ENCODE peak calls at places on chromosome 9, in five cellular contexts. O is Panc1, Z is mucosa of descending colon, M is naive B cell, T is upper lobe of right lung. D is an unnamed sample.

GRCh38 chr9:130451509-130452388 is 7.0 kb downstream of the ASS1 start:
- ATAC-seq in T (peak; percentile 78), O (peak; percentile 68), Z (peak; percentile 71), M (no peak), D (peak; percentile 55)

GRCh38 chr9:27395484-27395921 is 98.6 kb upstream of the EQTN start:
- ATAC-seq in T (no peak), Z (peak; percentile 21), O (no peak), M (no peak), D (no peak)

GRCh38 chr9:107945493-107945892 is 455.9 kb upstream of the KLF4 start:
- ATAC-seq in M (no peak), Z (no peak), O (no peak), T (no peak), D (no peak)

GRCh38 chr9:69364510-69365150 is 39.6 kb downstream of the ENTREP1 start:
- ATAC-seq in M (no peak), Z (no peak), T (no peak), O (no peak), D (no peak)

GRCh38 chr9:110340306-110340705 is 2.6 kb upstream of the TXNDC8 start:
- ATAC-seq in O (no peak), M (no peak), Z (no peak), T (no peak), D (no peak)

GRCh38 chr9:20997503-20998076 is 33.9 kb downstream of the HACD4 start:
- ATAC-seq in M (peak; percentile 61), T (no peak), Z (peak; percentile 42), O (no peak), D (peak; percentile 59)

GRCh38 chr9:76643399-76644117 is 120.7 kb upstream of the PCA3 start:
- ATAC-seq in T (peak; percentile 69), O (no peak), M (peak; percentile 98), Z (peak; percentile 57), D (no peak)

GRCh38 chr9:115945009-115945431 is 208.6 kb upstream of the PAPPA start:
- ATAC-seq in O (no peak), M (no peak), Z (peak; percentile 17), T (peak; percentile 16), D (no peak)

GRCh38 chr9:127406799-127407504 is 10.0 kb downstream of the SLC2A8 start:
- ATAC-seq in O (peak; percentile 32), Z (no peak), M (no peak), T (no peak), D (no peak)

GRCh38 chr9:133429641-133430161 is 7.5 kb downstream of the ADAMTS13 start:
- ATAC-seq in Z (peak; percentile 60), O (peak; percentile 85), M (peak; percentile 70), T (peak; percentile 44), D (no peak)

GRCh38 chr9:116812231-116813028 is 125.3 kb downstream of the TRIM32 start:
- ATAC-seq in Z (no peak), M (no peak), O (no peak), T (no peak), D (no peak)

GRCh38 chr9:96391021-96391765 is 7.7 kb upstream of the SLC35D2 start:
- ATAC-seq in T (peak; percentile 58), O (peak; percentile 70), Z (peak; percentile 99), M (no peak), D (no peak)

D was measured in activated T-helper 17 cell treated with anti-CD3 and anti-CD28 coated beads, Interleukin-2, amount 50 U/mL, for 72 hours.